ENCODE peak calls at places on chromosomes 3 and 15, in eight cellular contexts. B, V, Q, Z, T, I, D and C are unnamed samples.

GRCh38 chr15:37058316-37058985 is 41.9 kb downstream of the MEIS2 start:
- DNase-seq in I (no peak), B (no peak), V (no peak), T (no peak), Z (peak), D (no peak), Q (no peak), C (no peak)

GRCh38 chr15:61752001-61752400 is 308.2 kb downstream of the VPS13C start:
- DNase-seq in V (no peak), Q (no peak), T (no peak), D (no peak), I (no peak), B (no peak), Z (no peak), C (no peak)

GRCh38 chr3:50274371-50275104 is 4.3 kb upstream of the LSMEM2 start:
- DNase-seq in T (peak), I (peak), B (peak), Z (peak), Q (no peak), V (peak), D (no peak), C (peak)

GRCh38 chr15:29361560-29361959 is 91.9 kb upstream of the NSMCE3 start:
- DNase-seq in D (no peak), I (no peak), Q (no peak), B (no peak), T (no peak), Z (no peak), V (no peak), C (no peak)

GRCh38 chr3:48018841-48019240 is 2.6 kb upstream of the MAP4 start:
- DNase-seq in B (no peak), V (no peak), Z (peak), I (peak), D (no peak), T (no peak), Q (peak), C (no peak)

GRCh38 chr3:72663429-72663828 is 184.8 kb downstream of the SHQ1 start:
- DNase-seq in Q (peak), V (no peak), T (peak), Z (no peak), I (peak), B (peak), D (no peak), C (no peak)

GRCh38 chr15:53472883-53473282 is 286.6 kb downstream of the WDR72 start:
- DNase-seq in Q (no peak), V (no peak), D (no peak), T (no peak), Z (no peak), B (no peak), I (no peak), C (no peak)

GRCh38 chr3:184058029-184058428 is 5.2 kb downstream of the HTR3C start:
- DNase-seq in V (no peak), B (no peak), I (peak), Z (no peak), D (no peak), T (no peak), Q (peak), C (no peak)

GRCh38 chr3:97230486-97230885 is 416.1 kb downstream of the EPHA6 start:
- DNase-seq in I (no peak), V (no peak), D (no peak), Q (no peak), Z (no peak), B (no peak), T (no peak), C (no peak)

GRCh38 chr3:10556312-10556711 is 50.9 kb upstream of the ATP2B2 start:
- DNase-seq in V (no peak), Z (no peak), D (no peak), B (no peak), T (no peak), Q (no peak), I (no peak), C (no peak)

GRCh38 chr3:184240384-184241140 is 8.2 kb downstream of the ALG3 start:
- DNase-seq in Q (peak), Z (no peak), T (no peak), V (no peak), I (peak), B (no peak), D (no peak), C (no peak)

GRCh38 chr15:77118787-77119410 is 48.0 kb upstream of the TSPAN3 start:
- DNase-seq in V (peak), D (no peak), I (peak), Q (peak), Z (peak), B (no peak), T (peak), C (no peak)

GRCh38 chr3:99716463-99716995 is 78.1 kb downstream of the COL8A1 start:
- DNase-seq in Q (no peak), D (no peak), B (no peak), Z (no peak), I (no peak), V (no peak), T (no peak), C (no peak)

GRCh38 chr3:153614563-153614962 is 452.5 kb downstream of the RAP2B start:
- DNase-seq in B (no peak), Q (peak), D (no peak), Z (peak), T (no peak), I (peak), V (no peak), C (no peak)

GRCh38 chr15:50916395-50916794 is 7.9 kb downstream of the AP4E1 start:
- DNase-seq in Q (no peak), V (no peak), Z (no peak), D (no peak), B (no peak), T (no peak), I (no peak), C (no peak)

GRCh38 chr3:126529585-126530170 is 5.7 kb downstream of the CHST13 start:
- DNase-seq in D (no peak), B (no peak), Q (no peak), Z (no peak), I (no peak), V (no peak), T (peak), C (no peak)

GRCh38 chr3:18862077-18862476 is 286.2 kb upstream of the KCNH8 start:
- DNase-seq in Z (no peak), B (no peak), V (no peak), T (no peak), Q (no peak), I (no peak), D (no peak), C (no peak)

GRCh38 chr3:143849854-143850549 is 1.7 kb upstream of the SLC9A9 start:
- DNase-seq in T (no peak), I (peak), Z (no peak), B (no peak), V (no peak), D (no peak), Q (peak), C (no peak)